ENCODE peak calls at places on chromosomes 3 and 15, in five cellular contexts. S is astrocyte of the spinal cord, F is fibroblast of the aortic adventitia, D is A549, C is mesendoderm. G is an unnamed sample.

GRCh38 chr3:195542261-195542660 is 864 bp downstream of the PPP1R2 start:
- DNase-seq in C (no peak), S (peak), F (peak), D (no peak), G (no peak)

GRCh38 chr3:18071833-18072232 is 329.4 kb upstream of the TBC1D5 start:
- DNase-seq in F (no peak), D (no peak), C (no peak), S (peak), G (no peak)

GRCh38 chr15:86060614-86061125 is 19.0 kb upstream of the AGBL1 start:
- DNase-seq in F (no peak), S (no peak), D (no peak), C (no peak), G (no peak)

GRCh38 chr3:89340431-89340830 is 233.0 kb downstream of the EPHA3 start:
- DNase-seq in D (no peak), C (no peak), F (peak), S (peak), G (no peak)

GRCh38 chr3:125280966-125281365 is 68.4 kb upstream of the SLC12A8 start:
- DNase-seq in C (no peak), D (no peak), F (peak), S (peak), G (no peak)

GRCh38 chr15:40296561-40297230 is 11.0 kb downstream of the PLCB2 start:
- DNase-seq in S (no peak), D (no peak), C (no peak), F (no peak), G (no peak)

GRCh38 chr15:96234109-96234892 is 96.2 kb upstream of the NR2F2 start:
- DNase-seq in S (no peak), D (no peak), F (peak), C (no peak), G (no peak)

GRCh38 chr3:123809597-123809996 is 74.5 kb downstream of the MYLK start:
- DNase-seq in C (no peak), S (peak), F (no peak), D (no peak), G (no peak)

GRCh38 chr3:118354556-118354955 is 680.1 kb downstream of the IGSF11 start:
- DNase-seq in S (no peak), D (no peak), C (peak), F (no peak), G (no peak)

GRCh38 chr3:15294914-15295313 is 37.5 kb downstream of the SH3BP5 start:
- DNase-seq in C (no peak), D (no peak), F (no peak), S (no peak), G (no peak)

GRCh38 chr3:156033428-156033827 is 87.0 kb upstream of the KCNAB1 start:
- DNase-seq in S (no peak), C (no peak), F (no peak), D (no peak), G (no peak)

GRCh38 chr3:172512363-172512762 is 10.9 kb downstream of the TNFSF10 start:
- DNase-seq in F (peak), S (peak), D (no peak), C (no peak), G (no peak)

GRCh38 chr15:35560895-35561294 is 14.9 kb upstream of the DPH6 start:
- DNase-seq in F (peak), S (no peak), C (no peak), D (no peak), G (no peak)

GRCh38 chr15:71471347-71471746 is 339.0 kb upstream of the NR2E3 start:
- DNase-seq in S (no peak), F (no peak), C (peak), D (no peak), G (no peak)

GRCh38 chr3:186097663-186098451 is 11.0 kb downstream of the ETV5 start:
- DNase-seq in S (peak), C (peak), F (peak), D (peak), G (peak)

GRCh38 chr15:100032358-100033080 is 299.3 kb upstream of the LYSMD4 start:
- DNase-seq in F (peak), S (peak), C (no peak), D (no peak), G (no peak)

GRCh38 chr3:149958171-149958796 is 12.4 kb downstream of the PFN2 start:
- DNase-seq in F (no peak), S (no peak), C (peak), D (no peak), G (no peak)

GRCh38 chr3:190076601-190077444 is 43.9 kb downstream of the P3H2 start:
- DNase-seq in C (peak), D (peak), F (peak), S (peak), G (no peak)

GRCh38 chr15:38635170-38635569 is 70.6 kb upstream of the RASGRP1 start:
- DNase-seq in S (no peak), D (no peak), C (no peak), F (no peak), G (no peak)

GRCh38 chr15:90241343-90242192 is 7.6 kb downstream of the GDPGP1 start:
- DNase-seq in S (no peak), D (no peak), C (no peak), F (no peak), G (no peak)

GRCh38 chr3:32340039-32340438 is 51.6 kb upstream of the CMTM7 start:
- DNase-seq in S (peak), F (peak), D (peak), C (peak), G (peak)

GRCh38 chr15:100788731-100789105 is 90.9 kb upstream of the ALDH1A3 start:
- DNase-seq in D (no peak), S (no peak), F (no peak), C (no peak), G (no peak)

GRCh38 chr3:59341441-59341840 is 291.6 kb upstream of the CFAP20DC start:
- DNase-seq in S (no peak), D (no peak), C (no peak), F (no peak), G (no peak)

GRCh38 chr3:181292984-181293383 is 303.4 kb upstream of the DNAJC19 start:
- DNase-seq in S (peak), D (no peak), F (peak), C (no peak), G (no peak)

GRCh38 chr15:101049856-101050646 is 130.9 kb downstream of the LRRK1 start:
- DNase-seq in D (no peak), S (no peak), C (no peak), F (no peak), G (no peak)

GRCh38 chr15:72536506-72536905 is 62.4 kb downstream of the ARIH1 start:
- DNase-seq in S (no peak), C (no peak), F (no peak), D (no peak), G (no peak)

GRCh38 chr3:64244011-64244942 is 19.0 kb upstream of the PRICKLE2 start:
- DNase-seq in F (no peak), C (peak), D (peak), S (peak), G (peak)

GRCh38 chr3:107068980-107069379 is 308.3 kb upstream of the CCDC54 start:
- DNase-seq in D (no peak), S (peak), F (peak), C (peak), G (no peak)

GRCh38 chr3:71563827-71564226 is 19.7 kb downstream of the FOXP1 start:
- DNase-seq in S (no peak), D (no peak), F (no peak), C (no peak), G (no peak)

GRCh38 chr15:91549581-91549980 is 303.9 kb upstream of the SLCO3A1 start:
- DNase-seq in D (no peak), F (no peak), S (no peak), C (no peak), G (no peak)